ENCODE peak calls at places on chromosomes 13 and 19, in six cellular contexts. B is neural crest cell, J is WTC11, X is gastrocnemius medialis, I is astrocyte of the cerebellum, P is heart right ventricle. D is an unnamed sample.
A peak's percentile ranks its signal among the peaks of the same experiment; 100 is the strongest.

GRCh38 chr13:112446867-112447266 is 70.7 kb downstream of the SPACA7 start:
- DNase-seq in J (no peak), I (no peak), B (no peak), P (no peak), X (no peak), D (no peak)

GRCh38 chr19:2983351-2984195 is 6.2 kb downstream of the TLE6 start:
- DNase-seq in J (peak; percentile 80), I (peak; percentile 92), X (peak; percentile 24), B (peak; percentile 56), P (peak; percentile 75), D (peak; percentile 72)

GRCh38 chr19:36140289-36141038 is 598 bp downstream of the CAPNS1 start:
- DNase-seq in X (peak; percentile 28), P (peak; percentile 64), I (no peak), B (peak; percentile 33), J (peak; percentile 60), D (no peak)

GRCh38 chr19:41225238-41226052 is 6.4 kb downstream of the AXL start:
- DNase-seq in B (no peak), I (peak; percentile 87), X (peak; percentile 44), J (peak; percentile 63), P (peak; percentile 68), D (no peak)

GRCh38 chr19:19115954-19116353 is 22.3 kb downstream of the TMEM161A start:
- DNase-seq in X (no peak), P (no peak), I (no peak), J (peak; percentile 88), B (peak; percentile 56), D (peak; percentile 77)

GRCh38 chr19:14434543-14435319 is 1.6 kb downstream of the PKN1 start:
- DNase-seq in X (peak; percentile 10), J (no peak), P (peak; percentile 78), I (peak; percentile 12), B (no peak), D (peak; percentile 74)

GRCh38 chr13:99985243-99985874 is 3.8 kb downstream of the ZIC2 start:
- DNase-seq in I (no peak), B (no peak), P (no peak), X (no peak), J (peak; percentile 69), D (no peak)

GRCh38 chr13:42643076-42643475 is 69.1 kb downstream of the TNFSF11 start:
- DNase-seq in B (no peak), I (no peak), X (no peak), J (no peak), P (no peak), D (no peak)

GRCh38 chr13:70967564-70967963 is 859.3 kb upstream of the KLHL1 start:
- DNase-seq in P (no peak), X (no peak), B (no peak), J (no peak), I (no peak), D (no peak)

GRCh38 chr19:13843104-13843921 is 33.6 kb upstream of the NANOS3 start:
- DNase-seq in I (no peak), B (no peak), J (peak; percentile 47), X (no peak), P (peak; percentile 81), D (peak; percentile 77)

GRCh38 chr13:74825170-74825948 is 656.6 kb downstream of the TBC1D4 start:
- DNase-seq in B (no peak), X (no peak), P (peak; percentile 6), J (no peak), I (peak; percentile 5), D (no peak)

GRCh38 chr13:101455863-101456262 is 3.4 kb downstream of the ITGBL1 start:
- DNase-seq in X (no peak), P (no peak), I (peak; percentile 87), B (no peak), J (no peak), D (no peak)

GRCh38 chr13:73158851-73159250 is 100.0 kb downstream of the KLF5 start:
- DNase-seq in X (no peak), J (no peak), I (no peak), P (no peak), B (no peak), D (no peak)

GRCh38 chr19:41740415-41741243 is 14.7 kb upstream of the CEACAM6 start:
- DNase-seq in B (no peak), P (no peak), I (no peak), J (no peak), X (no peak), D (no peak)

GRCh38 chr19:6677924-6678689 is 8.1 kb upstream of the TNFSF14 start:
- DNase-seq in X (no peak), I (no peak), B (peak; percentile 64), P (no peak), J (peak; percentile 75), D (no peak)

GRCh38 chr13:44063881-44064280 is 184.2 kb downstream of the LACC1 start:
- DNase-seq in X (no peak), J (no peak), B (no peak), P (no peak), I (no peak), D (no peak)

GRCh38 chr13:94712287-94712811 is at the start of gene SOX21:
- DNase-seq in J (peak; percentile 49), X (no peak), B (peak; percentile 49), P (no peak), I (no peak), D (no peak)

GRCh38 chr13:78137404-78138142 is 218.9 kb upstream of the EDNRB start:
- DNase-seq in P (no peak), I (peak; percentile 57), J (peak; percentile 46), X (no peak), B (peak; percentile 35), D (no peak)

GRCh38 chr19:55340784-55341147 is 1.1 kb downstream of the KMT5C start:
- DNase-seq in P (no peak), J (peak; percentile 47), B (peak; percentile 25), I (no peak), X (no peak), D (no peak)

GRCh38 chr19:15371786-15372380 is 7.7 kb downstream of the AKAP8 start:
- DNase-seq in B (no peak), J (no peak), P (no peak), I (no peak), X (no peak), D (no peak)

GRCh38 chr19:2495651-2496316 is 19.9 kb downstream of the GADD45B start:
- DNase-seq in I (no peak), P (peak; percentile 77), X (peak; percentile 42), B (no peak), J (no peak), D (no peak)

GRCh38 chr19:32268381-32268780 is 77.0 kb upstream of the ZNF507 start:
- DNase-seq in P (no peak), B (no peak), J (no peak), X (no peak), I (no peak), D (no peak)

GRCh38 chr13:40874138-40874776 is 84.8 kb downstream of the SLC25A15 start:
- DNase-seq in J (no peak), I (no peak), P (no peak), B (no peak), X (no peak), D (no peak)

GRCh38 chr13:70080030-70080429 is 27.6 kb upstream of the ATXN8OS start:
- DNase-seq in J (no peak), X (no peak), I (peak; percentile 11), B (no peak), P (peak; percentile 62), D (no peak)

GRCh38 chr13:28529836-28530235 is 34.9 kb upstream of the FLT1 start:
- DNase-seq in X (no peak), P (no peak), J (no peak), I (no peak), B (no peak), D (no peak)

GRCh38 chr13:35984776-35985453 is 146.3 kb downstream of the DCLK1 start:
- DNase-seq in P (no peak), J (peak; percentile 39), B (peak; percentile 26), X (no peak), I (no peak), D (no peak)

GRCh38 chr13:35987572-35988513 is 143.3 kb downstream of the DCLK1 start:
- DNase-seq in J (peak; percentile 54), B (no peak), X (peak; percentile 41), P (no peak), I (no peak), D (peak; percentile 73)

GRCh38 chr13:35988648-35989081 is 142.5 kb downstream of the DCLK1 start:
- DNase-seq in P (no peak), B (no peak), J (no peak), X (no peak), I (peak; percentile 78), D (no peak)

GRCh38 chr13:35983206-35983605 is 148.0 kb downstream of the DCLK1 start:
- DNase-seq in X (no peak), J (no peak), B (no peak), I (no peak), P (no peak), D (no peak)

GRCh38 chr13:35984287-35984686 is 146.9 kb downstream of the DCLK1 start:
- DNase-seq in X (no peak), P (no peak), B (no peak), I (no peak), J (no peak), D (no peak)
- TF ChIP-seq CTCF in X (no peak), P (peak; percentile 11), B (no peak), I (peak; percentile 10), J (no peak), D (no peak)

DNA sequence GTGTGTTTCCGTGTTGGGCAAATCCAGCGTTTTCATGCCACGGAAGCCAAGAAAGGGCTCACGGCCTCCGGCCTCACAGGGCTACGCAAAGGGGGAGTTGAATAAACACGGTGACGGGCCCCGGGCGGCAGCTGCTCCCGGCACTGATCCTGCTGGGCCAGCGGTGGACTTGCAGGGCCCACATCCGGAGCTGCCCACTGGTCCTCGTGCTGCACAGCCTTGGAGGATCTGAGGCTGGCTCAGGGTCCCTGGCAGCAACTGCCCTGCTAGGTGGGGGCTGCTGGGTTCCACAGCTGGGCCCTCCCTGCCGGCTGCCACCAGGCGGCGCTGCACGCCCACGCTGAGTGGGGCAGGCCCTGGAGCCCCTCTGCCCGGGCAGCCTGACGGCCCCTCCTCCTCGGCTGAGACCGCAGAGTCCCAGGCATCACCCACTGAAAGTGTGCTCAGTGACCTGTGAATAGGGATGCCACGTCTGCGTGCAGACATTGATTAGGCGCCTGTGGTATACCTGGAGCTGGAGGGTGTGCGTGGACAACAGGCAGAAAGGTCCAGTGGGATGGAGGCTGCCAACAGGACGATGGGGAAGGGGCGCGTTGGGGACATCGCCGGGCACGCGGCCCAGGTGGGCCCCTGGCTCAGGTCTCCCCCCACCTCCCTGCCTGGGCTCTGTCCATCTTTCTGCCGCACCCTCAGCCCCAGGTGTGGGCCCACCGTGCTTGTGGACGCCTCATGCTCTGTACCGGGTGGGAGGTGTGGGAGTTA is 5.3 kb upstream of the HCN2 start:
- DNase-seq in B (peak; percentile 80), J (peak; percentile 87), I (no peak), P (peak; percentile 50), X (no peak), D (peak; percentile 77)
- TF ChIP-seq CTCF in B (peak; percentile 90), J (peak; percentile 95), I (peak; percentile 96), P (peak; percentile 80), X (peak; percentile 80), D (peak; percentile 84)

GRCh38 chr13:90382425-90382824 is 965.1 kb upstream of the MIR17HG start:
- DNase-seq in J (no peak), I (no peak), B (no peak), P (no peak), X (no peak), D (no peak)
- TF ChIP-seq CTCF in J (no peak), I (no peak), B (no peak), P (no peak), X (no peak), D (no peak)

DNA sequence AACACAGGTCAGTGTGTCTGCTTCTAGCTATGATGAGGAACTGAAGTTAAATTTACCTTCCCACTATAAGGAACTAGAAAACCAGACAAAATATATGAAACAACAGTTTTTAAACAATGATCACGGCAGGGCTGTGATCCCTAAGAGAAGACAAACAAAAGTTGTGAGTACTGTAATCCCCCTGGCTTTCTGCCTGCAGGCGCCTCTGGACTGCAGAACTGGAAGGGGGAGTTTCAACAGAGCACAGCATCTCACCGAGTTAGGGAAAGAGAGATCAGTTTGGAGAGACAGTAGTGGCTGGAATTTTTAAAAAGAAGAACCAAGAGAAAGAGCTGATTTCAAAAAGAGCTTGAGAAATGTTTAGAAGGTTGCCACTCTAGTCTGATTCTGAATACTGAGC is 475.4 kb downstream of the UQCRFS1 start:
- DNase-seq in B (no peak), I (no peak), P (no peak), J (no peak), X (no peak), D (no peak)
- TF ChIP-seq CTCF in B (no peak), I (no peak), P (no peak), J (no peak), X (no peak), D (no peak)